ENCODE peak calls at places on chromosome 16, in ten cellular contexts. Q, L, E, S, D, A, G, K, V and I are unnamed samples.

GRCh38 chr16:2719328-2720062 is 529 bp downstream of the PRSS27 start:
- DNase-seq in Q (no peak), L (peak; percentile 68), E (no peak), S (no peak), D (peak; percentile 47), A (no peak), G (no peak), K (no peak), V (no peak), I (no peak)

GRCh38 chr16:2152695-2153506 is 2.7 kb upstream of the TRAF7 start:
- DNase-seq in Q (no peak), L (peak; percentile 48), E (no peak), S (no peak), D (peak; percentile 90), A (no peak), G (no peak), K (peak; percentile 43), V (no peak), I (peak; percentile 60)

GRCh38 chr16:54503011-54503410 is 216.4 kb upstream of the IRX3 start:
- DNase-seq in Q (no peak), L (no peak), E (no peak), S (no peak), D (no peak), A (no peak), G (no peak), K (no peak), V (no peak), I (peak; percentile 22)

GRCh38 chr16:31148896-31149295 is 970 bp downstream of the PRSS36 start:
- DNase-seq in Q (no peak), L (no peak), E (no peak), S (no peak), D (no peak), A (no peak), G (no peak), K (no peak), V (no peak), I (no peak)

GRCh38 chr16:46743232-46743719 is 4.9 kb downstream of the MYLK3 start:
- DNase-seq in Q (no peak), L (no peak), E (no peak), S (no peak), D (no peak), A (no peak), G (no peak), K (peak; percentile 70), V (no peak), I (no peak)

GRCh38 chr16:78292726-78293380 is 193.4 kb downstream of the WWOX start:
- DNase-seq in Q (no peak), L (no peak), E (no peak), S (no peak), D (peak; percentile 38), A (no peak), G (no peak), K (no peak), V (no peak), I (no peak)

GRCh38 chr16:73065617-73066313 is 17.8 kb upstream of the ZFHX3 start:
- DNase-seq in Q (no peak), L (no peak), E (no peak), S (no peak), D (no peak), A (no peak), G (no peak), K (no peak), V (no peak), I (no peak)

GRCh38 chr16:11030990-11031510 is 86.7 kb downstream of the CLEC16A start:
- DNase-seq in Q (no peak), L (no peak), E (no peak), S (no peak), D (no peak), A (no peak), G (no peak), K (no peak), V (no peak), I (no peak)

GRCh38 chr16:74107795-74108610 is 188.6 kb upstream of the PSMD7 start:
- DNase-seq in Q (no peak), L (peak; percentile 69), E (no peak), S (no peak), D (peak; percentile 74), A (no peak), G (no peak), K (peak; percentile 47), V (no peak), I (peak; percentile 8)

GRCh38 chr16:76125871-76126270 is 151.3 kb upstream of the CNTNAP4 start:
- DNase-seq in Q (no peak), L (no peak), E (no peak), S (no peak), D (no peak), A (no peak), G (no peak), K (no peak), V (no peak), I (no peak)

GRCh38 chr16:77562497-77562896 is 127.7 kb upstream of the ADAMTS18 start:
- DNase-seq in Q (no peak), L (no peak), E (no peak), S (no peak), D (no peak), A (no peak), G (no peak), K (no peak), V (no peak), I (no peak)

GRCh38 chr16:46866286-46866685 is 17.9 kb upstream of the GPT2 start:
- DNase-seq in Q (no peak), L (no peak), E (no peak), S (no peak), D (no peak), A (no peak), G (no peak), K (no peak), V (no peak), I (no peak)

GRCh38 chr16:30096105-30096861 is at the start of gene YPEL3:
- DNase-seq in Q (peak; percentile 81), L (peak; percentile 96), E (peak; percentile 84), S (peak; percentile 73), D (peak; percentile 96), A (peak; percentile 48), G (peak; percentile 89), K (peak; percentile 87), V (peak; percentile 66), I (peak; percentile 90)

GRCh38 chr16:89723279-89724250 is 2.2 kb downstream of the ZNF276 start:
- DNase-seq in Q (peak; percentile 79), L (peak; percentile 45), E (no peak), S (peak; percentile 57), D (peak; percentile 42), A (no peak), G (peak; percentile 82), K (no peak), V (peak; percentile 35), I (peak; percentile 33)

GRCh38 chr16:54291981-54292487 is 5.4 kb upstream of the IRX3 start:
- DNase-seq in Q (no peak), L (no peak), E (no peak), S (no peak), D (no peak), A (no peak), G (no peak), K (no peak), V (no peak), I (no peak)